ENCODE peak calls at places on chromosome 11, in seven cellular contexts. I, X, O, B, T, Q and D are unnamed samples.

GRCh38 chr11:105000167-105000566 is 22.8 kb downstream of the CASP5 start:
- DNase-seq in T (no peak), X (peak), B (no peak), Q (no peak), O (no peak), I (no peak), D (peak)

GRCh38 chr11:132595711-132596111 is 936.6 kb downstream of the OPCML start:
- DNase-seq in X (no peak), Q (no peak), O (no peak), T (peak), B (no peak), I (no peak), D (no peak)

GRCh38 chr11:2940930-2941821 is 12.0 kb upstream of the PHLDA2 start:
- DNase-seq in Q (no peak), I (no peak), B (no peak), O (no peak), T (no peak), X (no peak), D (no peak)

GRCh38 chr11:78039391-78039918 is 16.4 kb upstream of the KCTD14 start:
- DNase-seq in X (no peak), I (peak), B (no peak), T (no peak), O (no peak), Q (no peak), D (no peak)

GRCh38 chr11:27718853-27719574 is 18.8 kb upstream of the BDNF start:
- DNase-seq in Q (no peak), O (no peak), X (no peak), T (no peak), B (no peak), I (no peak), D (no peak)

GRCh38 chr11:127493330-127493729 is 492.8 kb upstream of the KIRREL3 start:
- DNase-seq in B (peak), O (no peak), Q (no peak), X (no peak), T (peak), I (no peak), D (peak)

GRCh38 chr11:65476632-65477270 is 22.1 kb upstream of the MALAT1 start:
- DNase-seq in T (no peak), Q (no peak), I (peak), O (peak), X (no peak), B (no peak), D (no peak)

GRCh38 chr11:20626279-20626678 is 26.9 kb downstream of the SLC6A5 start:
- DNase-seq in O (no peak), X (no peak), T (no peak), B (no peak), Q (no peak), I (no peak), D (no peak)

GRCh38 chr11:112128483-112129121 is 35.3 kb downstream of the IL18 start:
- DNase-seq in T (peak), B (no peak), Q (no peak), X (no peak), O (no peak), I (peak), D (peak)

GRCh38 chr11:22797081-22797480 is 32.5 kb downstream of the SVIP start:
- DNase-seq in T (no peak), B (no peak), I (no peak), Q (no peak), X (no peak), O (no peak), D (no peak)

GRCh38 chr11:102727890-102728289 is 3.1 kb upstream of the MMP8 start:
- DNase-seq in Q (no peak), T (peak), O (no peak), I (peak), B (no peak), X (no peak), D (peak)

GRCh38 chr11:68813778-68814177 is 27.9 kb downstream of the CPT1A start:
- DNase-seq in X (no peak), Q (no peak), T (no peak), O (no peak), B (no peak), I (no peak), D (no peak)

GRCh38 chr11:28049338-28050216 is 58.4 kb downstream of the KIF18A start:
- DNase-seq in X (no peak), O (no peak), Q (no peak), B (no peak), I (peak), T (peak), D (peak)

GRCh38 chr11:17686185-17686980 is 33.0 kb upstream of the MYOD1 start:
- DNase-seq in O (no peak), X (no peak), Q (no peak), B (no peak), I (no peak), T (peak), D (no peak)

GRCh38 chr11:90774727-90775572 is 552.1 kb upstream of the CHORDC1 start:
- DNase-seq in T (no peak), X (no peak), O (no peak), I (no peak), Q (no peak), B (no peak), D (no peak)

GRCh38 chr11:11782532-11783110 is 59.2 kb upstream of the USP47 start:
- DNase-seq in Q (no peak), B (no peak), X (no peak), T (no peak), O (no peak), I (peak), D (no peak)

GRCh38 chr11:8382436-8383053 is 118.9 kb upstream of the LMO1 start:
- DNase-seq in T (peak), O (no peak), I (peak), Q (no peak), X (no peak), B (no peak), D (peak)

GRCh38 chr11:64770120-64770519 is 8.2 kb downstream of the SF1 start:
- DNase-seq in O (no peak), Q (no peak), I (no peak), X (no peak), B (no peak), T (no peak), D (no peak)

GRCh38 chr11:18452927-18453326 is 2.7 kb upstream of the LDHAL6A start:
- DNase-seq in B (no peak), X (no peak), I (peak), Q (no peak), O (no peak), T (peak), D (peak)

GRCh38 chr11:14894657-14895598 is 2.9 kb upstream of the CYP2R1 start:
- DNase-seq in B (peak), Q (peak), O (no peak), T (no peak), X (no peak), I (no peak), D (no peak)

GRCh38 chr11:12694182-12694531 is 19.9 kb downstream of the TEAD1 start:
- DNase-seq in T (no peak), O (peak), X (no peak), Q (no peak), I (no peak), B (peak), D (no peak)

GRCh38 chr11:38791346-38791961 is 2193.4 kb upstream of the RAG2 start:
- DNase-seq in B (peak), I (peak), Q (peak), X (peak), T (peak), O (no peak), D (peak)

GRCh38 chr11:69411257-69411924 is 70.1 kb upstream of the LINC01488 start:
- DNase-seq in Q (no peak), X (no peak), I (peak), B (no peak), T (no peak), O (no peak), D (no peak)

GRCh38 chr11:116348226-116348625 is 424.6 kb downstream of the BUD13 start:
- DNase-seq in B (peak), I (no peak), Q (no peak), X (no peak), T (no peak), O (no peak), D (no peak)

GRCh38 chr11:128318856-128319474 is 268.4 kb downstream of the ETS1 start:
- DNase-seq in Q (peak), X (no peak), O (no peak), T (peak), I (no peak), B (peak), D (peak)

GRCh38 chr11:1348146-1348545 is 38.7 kb upstream of the TOLLIP start:
- DNase-seq in T (no peak), B (no peak), O (peak), X (no peak), Q (no peak), I (no peak), D (no peak)

GRCh38 chr11:35524780-35525179 is 636 bp downstream of the PAMR1 start:
- DNase-seq in T (no peak), B (no peak), O (no peak), Q (no peak), I (no peak), X (no peak), D (peak)

GRCh38 chr11:11860103-11860979 is 18.6 kb downstream of the USP47 start:
- DNase-seq in T (peak), X (no peak), O (no peak), Q (no peak), I (no peak), B (no peak), D (no peak)

GRCh38 chr11:101091781-101092180 is 37.8 kb downstream of the PGR start:
- DNase-seq in O (no peak), B (no peak), Q (no peak), T (no peak), I (peak), X (no peak), D (no peak)

GRCh38 chr11:118910309-118911112 is 15.2 kb downstream of the BCL9L start:
- DNase-seq in O (peak), Q (no peak), I (peak), T (peak), X (peak), B (no peak), D (peak)

GRCh38 chr11:65871811-65872548 is 620 bp downstream of the EFEMP2 start:
- DNase-seq in X (no peak), T (no peak), O (peak), I (no peak), Q (no peak), B (no peak), D (peak)

DNA sequence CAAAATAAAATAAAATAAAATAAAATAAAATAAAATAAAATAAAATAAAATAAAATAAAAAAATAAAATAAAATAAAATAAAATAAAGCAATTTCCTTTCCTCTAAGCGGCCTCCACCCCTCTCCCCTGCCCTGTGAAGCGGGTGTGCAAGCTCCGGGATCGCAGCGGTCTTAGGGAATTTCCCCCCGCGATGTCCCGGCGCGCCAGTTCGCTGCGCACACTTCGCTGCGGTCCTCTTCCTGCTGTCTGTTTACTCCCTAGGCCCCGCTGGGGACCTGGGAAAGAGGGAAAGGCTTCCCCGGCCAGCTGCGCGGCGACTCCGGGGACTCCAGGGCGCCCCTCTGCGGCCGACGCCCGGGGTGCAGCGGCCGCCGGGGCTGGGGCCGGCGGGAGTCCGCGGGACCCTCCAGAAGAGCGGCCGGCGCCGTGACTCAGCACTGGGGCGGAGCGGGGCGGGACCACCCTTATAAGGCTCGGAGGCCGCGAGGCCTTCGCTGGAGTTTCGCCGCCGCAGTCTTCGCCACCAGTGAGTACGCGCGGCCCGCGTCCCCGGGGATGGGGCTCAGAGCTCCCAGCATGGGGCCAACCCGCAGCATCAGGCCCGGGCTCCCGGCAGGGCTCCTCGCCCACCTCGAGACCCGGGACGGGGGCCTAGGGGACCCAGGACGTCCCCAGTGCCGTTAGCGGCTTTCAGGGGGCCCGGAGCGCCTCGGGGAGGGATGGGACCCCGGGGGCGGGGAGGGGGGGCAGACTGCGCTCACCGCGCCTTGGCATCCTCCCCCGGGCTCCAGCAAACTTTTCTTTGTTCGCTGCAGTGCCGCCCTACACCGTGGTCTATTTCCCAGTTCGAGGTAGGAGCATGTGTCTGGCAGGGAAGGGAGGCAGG is at the start of gene GSTP1:
- DNase-seq in B (peak), X (no peak), Q (peak), T (peak), O (peak), I (peak), D (peak)
- TF ChIP-seq CTCF in B (peak), X (no peak), Q (peak), T (peak), O (peak), I (peak), D (peak)

GRCh38 chr11:125264091-125265022 is 99.8 kb downstream of the PKNOX2 start:
- DNase-seq in X (no peak), I (no peak), T (no peak), B (no peak), Q (no peak), O (no peak), D (no peak)

GRCh38 chr11:125263268-125263790 is 98.8 kb downstream of the PKNOX2 start:
- DNase-seq in O (peak), I (peak), Q (no peak), B (no peak), T (peak), X (peak), D (peak)

GRCh38 chr11:125261471-125262087 is 97.0 kb downstream of the PKNOX2 start:
- DNase-seq in O (peak), Q (no peak), B (no peak), T (no peak), X (no peak), I (no peak), D (no peak)

GRCh38 chr11:125262825-125263218 is 98.3 kb downstream of the PKNOX2 start:
- DNase-seq in Q (no peak), T (peak), B (no peak), I (no peak), X (no peak), O (peak), D (peak)

GRCh38 chr11:125262194-125262824 is 97.8 kb downstream of the PKNOX2 start:
- DNase-seq in X (peak), Q (no peak), T (peak), I (no peak), O (peak), B (no peak), D (no peak)
- H3K27ac ChIP-seq in X (no peak), Q (no peak), T (peak), I (no peak), O (no peak), B (no peak), D (peak)

GRCh38 chr11:16372355-16372754 is 16.0 kb upstream of the SOX6 start:
- DNase-seq in I (no peak), T (no peak), B (no peak), Q (no peak), O (no peak), X (no peak), D (no peak)

DNA sequence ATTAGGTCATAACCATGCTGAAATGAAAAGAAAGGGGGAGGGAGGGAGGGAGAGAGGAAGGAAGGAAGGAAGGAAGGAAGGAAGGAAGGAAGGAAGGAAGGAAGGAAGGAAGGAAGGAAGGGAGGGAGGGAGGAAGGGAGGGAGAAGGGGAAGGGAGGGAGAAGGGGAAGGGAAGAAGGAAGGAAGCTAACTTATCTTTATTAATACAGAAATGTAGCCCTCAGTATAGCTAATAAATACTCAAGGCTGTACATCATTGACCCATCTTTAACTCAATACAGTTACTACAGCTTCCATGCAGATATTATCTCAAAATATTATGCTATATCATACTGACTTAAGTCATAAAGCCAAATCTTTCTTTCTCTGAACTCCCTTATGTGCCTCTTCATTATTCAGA is 17.4 kb upstream of the SOX6 start:
- DNase-seq in T (no peak), X (no peak), O (no peak), I (no peak), B (no peak), Q (no peak), D (no peak)
- TF ChIP-seq CTCF in T (no peak), X (no peak), O (no peak), I (no peak), B (no peak), Q (no peak), D (no peak)

DNA sequence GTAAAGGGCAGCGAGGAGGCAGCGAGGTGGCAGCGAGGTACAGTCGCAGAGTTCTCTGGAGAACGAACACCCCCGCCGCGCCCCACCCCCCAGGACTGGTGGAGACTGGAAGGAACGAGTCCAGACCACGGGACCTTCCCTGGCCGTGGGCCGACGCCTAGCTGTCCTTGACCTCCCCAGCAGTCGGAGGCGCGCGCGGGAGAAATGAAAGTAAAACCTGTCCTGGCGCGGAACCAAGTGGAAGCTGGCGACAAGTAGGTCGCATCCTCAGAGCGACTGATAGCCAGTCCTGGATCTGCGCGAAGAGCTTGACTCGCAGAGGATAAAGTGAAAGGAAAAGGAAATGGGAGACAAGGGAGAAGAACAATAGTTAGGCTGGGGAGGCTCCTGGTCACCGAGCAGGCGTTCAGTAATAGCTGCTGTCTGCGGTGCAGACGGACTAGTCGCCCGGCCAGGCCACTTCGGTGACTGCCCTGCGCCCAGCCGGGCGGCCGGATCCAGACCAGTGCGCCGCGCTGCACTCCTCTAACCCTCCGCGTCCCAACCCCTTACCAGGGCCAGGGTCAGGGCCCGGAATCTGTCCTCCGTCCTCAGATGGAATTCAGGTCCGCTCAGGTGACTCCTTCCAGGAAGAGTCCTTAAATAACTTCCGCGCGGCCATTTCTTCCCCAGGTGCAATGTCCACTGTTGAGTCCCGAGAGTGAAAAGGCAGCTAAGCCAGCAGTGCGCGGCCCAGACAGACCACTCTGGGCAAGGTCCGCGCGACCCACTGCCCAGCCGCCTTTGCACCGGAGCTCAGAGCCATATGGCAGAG is 1.9 kb upstream of the ADM start:
- DNase-seq in T (no peak), Q (peak), X (peak), B (no peak), I (peak), O (peak), D (peak)
- H3K27ac ChIP-seq in T (peak), Q (peak), X (peak), B (no peak), I (peak), O (peak), D (peak)

GRCh38 chr11:98455500-98456186 is 565.1 kb upstream of the CNTN5 start:
- DNase-seq in X (peak), O (no peak), I (no peak), B (no peak), T (no peak), Q (no peak), D (no peak)
- TF ChIP-seq CTCF in X (peak), O (no peak), I (no peak), B (no peak), T (no peak), Q (no peak), D (no peak)

GRCh38 chr11:76845069-76845468 is 15.6 kb upstream of the ACER3 start:
- DNase-seq in Q (no peak), T (no peak), X (no peak), B (no peak), I (no peak), O (no peak), D (no peak)

GRCh38 chr11:76846441-76846840 is 14.3 kb upstream of the ACER3 start:
- DNase-seq in T (no peak), Q (no peak), O (no peak), B (no peak), X (no peak), I (no peak), D (no peak)

GRCh38 chr11:76841923-76842452 is 18.7 kb upstream of the ACER3 start:
- DNase-seq in T (no peak), I (no peak), X (no peak), B (no peak), O (no peak), Q (no peak), D (no peak)

GRCh38 chr11:76843916-76844315 is 16.8 kb upstream of the ACER3 start:
- DNase-seq in I (no peak), T (no peak), B (no peak), X (no peak), O (no peak), Q (no peak), D (no peak)

GRCh38 chr11:76844511-76844910 is 16.2 kb upstream of the ACER3 start:
- DNase-seq in Q (no peak), B (no peak), T (no peak), X (no peak), O (no peak), I (no peak), D (no peak)
- H3K27ac ChIP-seq in Q (no peak), B (no peak), T (no peak), X (no peak), O (no peak), I (no peak), D (no peak)

DNA sequence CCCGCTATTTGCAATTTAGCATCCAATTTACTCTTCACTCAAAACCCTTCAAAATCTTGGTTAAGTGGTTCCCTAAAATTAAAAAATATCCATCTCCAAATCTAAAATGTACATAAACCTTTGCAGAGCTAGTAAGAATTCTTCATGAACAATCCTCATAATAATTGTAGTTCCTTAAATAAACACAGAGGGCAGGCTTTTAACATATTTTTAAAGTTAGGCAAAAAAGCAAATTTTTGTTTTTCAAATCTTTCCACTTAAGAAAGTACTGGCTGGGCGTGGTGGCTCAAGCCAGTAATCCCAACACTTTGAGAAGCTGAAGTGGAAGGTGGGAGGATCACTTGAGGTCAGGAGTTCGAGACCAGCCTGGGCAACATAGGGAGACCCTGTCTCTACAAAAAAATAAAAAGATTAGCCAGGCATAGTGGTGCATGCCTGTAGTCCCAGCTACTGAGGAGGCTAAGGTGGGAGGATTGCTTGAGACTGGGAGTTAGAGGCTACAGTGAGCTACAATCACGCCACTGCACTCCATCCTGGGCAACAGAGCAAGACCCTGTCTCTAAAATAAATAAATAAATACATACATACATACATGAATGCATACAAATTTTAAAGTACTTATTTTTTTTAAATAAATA is 25.1 kb upstream of the PLAAT3 start:
- DNase-seq in Q (no peak), X (no peak), B (peak), I (no peak), O (peak), T (no peak), D (no peak)
- TF ChIP-seq CTCF in Q (peak), X (peak), B (peak), I (peak), O (peak), T (no peak), D (peak)